ENCODE peak calls at places on chromosomes 2 and 18, in seven cellular contexts. J is HCT116, G is ascending aorta, W is colonic mucosa, C is body of pancreas, X is SJSA1, M is GM12878. D is an unnamed sample.
A peak's percentile ranks its signal among the peaks of the same experiment; 100 is the strongest.

GRCh38 chr2:30990736-30991135 is 147.5 kb downstream of the GALNT14 start:
- DNase-seq in X (no peak), J (no peak), M (no peak), W (no peak), C (no peak), G (no peak), D (no peak)

GRCh38 chr18:74499633-74500032 is 3.5 kb downstream of the CNDP2 start:
- DNase-seq in X (no peak), C (peak; percentile 75), J (no peak), G (peak; percentile 72), W (peak; percentile 89), M (peak; percentile 37), D (no peak)

GRCh38 chr2:226217191-226217590 is 582.4 kb downstream of the IRS1 start:
- DNase-seq in J (no peak), M (no peak), C (no peak), W (no peak), X (no peak), G (no peak), D (no peak)

GRCh38 chr2:143732076-143732475 is 602.9 kb downstream of the ARHGAP15 start:
- DNase-seq in G (no peak), M (no peak), C (no peak), X (no peak), J (no peak), W (no peak), D (no peak)

GRCh38 chr2:148020036-148020357 is 540 bp downstream of the ORC4 start:
- DNase-seq in J (no peak), X (no peak), C (no peak), G (no peak), W (no peak), M (no peak), D (no peak)

GRCh38 chr2:232949016-232949415 is 64.0 kb downstream of the NGEF start:
- DNase-seq in W (no peak), X (no peak), J (no peak), C (no peak), M (no peak), G (no peak), D (no peak)

GRCh38 chr2:39530423-39530866 is 93.4 kb upstream of the MAP4K3 start:
- DNase-seq in J (no peak), M (no peak), C (no peak), W (no peak), G (no peak), X (no peak), D (no peak)

GRCh38 chr2:160472839-160473251 is 20.8 kb downstream of the RBMS1 start:
- DNase-seq in J (no peak), X (no peak), M (no peak), G (no peak), C (no peak), W (no peak), D (no peak)

GRCh38 chr2:225995788-225996476 is 596.4 kb downstream of the NYAP2 start:
- DNase-seq in M (no peak), X (no peak), G (no peak), C (peak; percentile 3), J (no peak), W (no peak), D (no peak)

GRCh38 chr2:239025081-239025801 is 177.4 kb downstream of the TWIST2 start:
- DNase-seq in C (no peak), X (no peak), J (no peak), G (no peak), W (no peak), M (no peak), D (no peak)

GRCh38 chr2:6931753-6932152 is 14.5 kb downstream of the RNF144A start:
- DNase-seq in C (no peak), J (no peak), M (no peak), X (no peak), G (no peak), W (no peak), D (no peak)

GRCh38 chr2:239184179-239184578 is 216.6 kb downstream of the HDAC4 start:
- DNase-seq in X (peak; percentile 33), C (no peak), W (no peak), G (peak; percentile 49), J (no peak), M (no peak), D (no peak)

GRCh38 chr2:25567406-25567805 is 106.0 kb downstream of the DTNB start:
- DNase-seq in X (no peak), C (peak; percentile 45), M (peak; percentile 67), W (no peak), J (peak; percentile 10), G (no peak), D (no peak)

GRCh38 chr18:43271593-43272432 is 5.5 kb downstream of the SYT4 start:
- DNase-seq in W (peak; percentile 23), J (peak; percentile 19), X (peak; percentile 42), M (no peak), G (no peak), C (peak; percentile 11), D (peak; percentile 20)

GRCh38 chr18:37261988-37262387 is 303.6 kb downstream of the CELF4 start:
- DNase-seq in X (no peak), J (no peak), M (no peak), G (no peak), W (no peak), C (no peak), D (no peak)
- H3K27me3 ChIP-seq in X (peaks cover 2% of the 10 kb centered on the region), J (peaks cover 25% of the 10 kb centered on the region), M (no peaks in the 10 kb centered on the region), G (no peaks in the 10 kb centered on the region), W (no peaks in the 10 kb centered on the region), C (no peaks in the 10 kb centered on the region), D (no peaks in the 10 kb centered on the region)

DNA sequence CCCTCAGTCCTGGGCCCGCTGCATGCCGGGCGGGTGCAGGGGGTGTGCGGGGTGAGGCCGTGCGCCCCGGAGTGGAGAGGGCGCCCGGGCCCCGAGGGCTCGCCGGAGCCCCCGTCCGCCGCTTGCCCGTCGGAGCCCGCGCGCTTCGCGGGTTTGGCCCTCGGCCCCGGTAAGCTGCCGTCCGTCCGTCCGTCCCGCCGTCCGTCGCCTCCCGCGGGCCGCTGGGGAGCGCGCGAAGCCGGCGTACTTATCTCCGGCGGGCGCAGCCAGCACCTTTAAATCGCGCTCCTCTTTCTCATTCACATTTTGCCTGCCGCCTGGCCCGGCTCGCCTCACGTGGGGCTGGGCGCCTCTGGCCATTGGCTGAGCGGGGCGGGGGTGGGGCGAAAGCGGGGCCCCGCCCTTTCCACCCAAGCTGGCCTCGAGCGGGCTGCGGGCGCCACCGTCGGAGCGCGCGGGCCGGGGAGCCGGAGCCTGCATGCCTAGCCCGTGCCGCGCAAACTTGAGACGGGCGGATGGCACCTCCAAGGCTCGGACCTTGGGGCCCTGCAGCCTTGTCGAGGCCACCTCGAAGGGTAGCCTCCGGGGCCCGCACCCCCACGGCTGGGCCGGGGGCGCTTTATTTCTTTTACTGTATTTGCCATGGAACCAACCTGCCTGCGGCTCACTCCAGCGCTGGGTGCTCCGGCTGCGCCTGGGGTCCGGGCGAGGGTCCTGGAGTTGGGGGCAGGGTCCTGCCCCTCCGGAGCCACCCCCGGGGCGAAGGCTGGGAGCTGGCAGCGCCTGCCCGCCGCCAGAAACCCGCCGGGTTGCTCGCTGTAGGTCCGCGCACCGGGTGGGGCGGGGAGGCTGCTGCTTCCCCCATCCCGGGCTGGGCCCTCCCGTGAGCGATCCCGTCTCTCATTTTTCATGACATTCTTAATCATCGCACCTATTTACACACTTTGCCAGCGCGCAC is at the start of gene GBX2:
- DNase-seq in J (peak; percentile 80), C (no peak), G (no peak), W (peak; percentile 72), M (no peak), X (peak; percentile 87), D (peak; percentile 68)
- H3K27me3 ChIP-seq in J (no peaks in the 10 kb centered on the region), C (peaks cover 12% of the 10 kb centered on the region), G (peaks cover 56% of the 10 kb centered on the region), W (peaks cover 97% of the 10 kb centered on the region), M (peaks cover 4% of the 10 kb centered on the region), X (no peaks in the 10 kb centered on the region), D (peaks cover 100% of the 10 kb centered on the region)

DNA sequence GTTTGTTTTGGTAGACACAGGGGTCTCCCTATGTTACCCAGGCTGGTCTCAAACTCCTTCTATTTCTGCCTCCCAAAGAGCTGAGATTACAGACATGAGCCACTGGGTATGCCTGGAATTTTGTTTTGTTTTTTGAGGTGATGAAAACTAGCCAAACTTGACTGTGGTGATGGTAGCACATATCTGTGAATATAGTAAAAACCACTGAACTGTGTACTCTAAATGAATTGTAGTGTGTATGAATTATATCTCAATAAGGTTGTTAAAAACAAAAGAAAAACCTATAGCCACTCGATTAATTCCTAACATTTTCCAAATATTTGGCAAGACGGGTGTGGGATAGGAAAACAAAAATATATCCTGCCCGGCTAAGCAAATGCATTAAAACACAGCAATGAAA is 1302.3 kb upstream of the CHAC2 start:
- DNase-seq in W (no peak), G (no peak), X (no peak), J (no peak), C (no peak), M (no peak), D (no peak)
- H3K27me3 ChIP-seq in W (no peaks in the 10 kb centered on the region), G (no peaks in the 10 kb centered on the region), X (no peaks in the 10 kb centered on the region), J (no peaks in the 10 kb centered on the region), C (no peaks in the 10 kb centered on the region), M (no peaks in the 10 kb centered on the region), D (no peaks in the 10 kb centered on the region)

GRCh38 chr18:57425096-57425495 is 10.1 kb upstream of the ONECUT2 start:
- DNase-seq in J (no peak), W (no peak), G (no peak), M (no peak), X (no peak), C (no peak), D (no peak)
- H3K27me3 ChIP-seq in J (peaks cover 42% of the 10 kb centered on the region), W (peaks cover 47% of the 10 kb centered on the region), G (peaks cover 14% of the 10 kb centered on the region), M (no peaks in the 10 kb centered on the region), X (peaks cover 32% of the 10 kb centered on the region), C (peaks cover 8% of the 10 kb centered on the region), D (peaks cover 21% of the 10 kb centered on the region)

GRCh38 chr2:42532397-42532796 is 36.0 kb upstream of the MTA3 start:
- DNase-seq in X (no peak), G (no peak), C (no peak), W (no peak), J (no peak), M (no peak), D (no peak)
- H3K27me3 ChIP-seq in X (no peaks in the 10 kb centered on the region), G (no peaks in the 10 kb centered on the region), C (no peaks in the 10 kb centered on the region), W (no peaks in the 10 kb centered on the region), J (no peaks in the 10 kb centered on the region), M (no peaks in the 10 kb centered on the region), D (no peaks in the 10 kb centered on the region)

DNA sequence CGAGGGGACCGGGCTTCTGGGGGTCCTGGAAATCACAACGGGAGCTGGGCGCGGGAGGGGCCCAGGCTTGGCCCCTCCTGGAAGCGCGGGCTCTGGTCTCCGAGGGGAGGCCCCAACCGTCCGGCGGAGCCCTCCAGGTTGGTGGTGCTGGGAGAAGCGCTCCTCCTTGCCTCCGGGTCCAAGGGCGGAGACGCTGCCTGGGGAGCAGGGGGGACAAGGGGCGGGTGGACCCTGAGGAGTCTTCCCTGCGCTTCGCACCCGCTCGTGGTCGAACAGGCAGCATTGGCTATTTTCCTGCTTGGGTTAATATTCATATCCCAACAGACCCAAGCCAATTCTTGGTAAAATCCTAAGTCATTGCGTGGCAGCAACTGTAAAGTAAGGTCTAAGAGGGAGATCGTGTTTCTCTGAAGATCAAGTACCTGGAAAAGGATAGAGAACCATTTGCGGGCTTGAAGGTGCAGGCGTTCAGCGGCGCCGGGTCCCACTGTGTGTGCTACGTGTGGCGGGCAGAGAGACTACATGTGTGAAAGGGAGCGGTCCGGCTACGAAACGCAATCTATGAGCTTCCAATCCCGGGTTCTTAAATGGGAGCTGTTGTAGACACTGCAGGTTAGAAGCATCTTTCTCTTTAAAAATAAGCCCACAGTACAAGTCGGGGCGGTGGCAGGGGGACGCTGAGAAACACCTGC is 805 bp downstream of the CIDEA start:
- DNase-seq in J (no peak), G (no peak), W (no peak), M (no peak), X (no peak), C (no peak), D (no peak)
- H3K27me3 ChIP-seq in J (no peaks in the 10 kb centered on the region), G (peaks cover 3% of the 10 kb centered on the region), W (peaks cover 20% of the 10 kb centered on the region), M (peaks cover 16% of the 10 kb centered on the region), X (peaks cover 21% of the 10 kb centered on the region), C (no peaks in the 10 kb centered on the region), D (peaks cover 22% of the 10 kb centered on the region)

D was measured in BE2C.